ENCODE peak calls at places on chromosome 6, in five cellular contexts. L is GM12891, B is transverse colon, I is GM12892, O is sigmoid colon. K is an unnamed sample.

GRCh38 chr6:124887872-124888580 is 74.2 kb upstream of the RNF217 start:
- DNase-seq in B (no peak), L (no peak), I (no peak), O (no peak), K (no peak)

GRCh38 chr6:167793421-167793820 is 33.3 kb upstream of the AFDN start:
- DNase-seq in O (no peak), B (peak), I (no peak), L (no peak), K (no peak)

GRCh38 chr6:108951351-108951953 is 103.2 kb downstream of the ARMC2 start:
- DNase-seq in O (no peak), L (no peak), B (peak), I (no peak), K (no peak)

GRCh38 chr6:9537381-9537780 is 877.5 kb downstream of the TFAP2A start:
- DNase-seq in B (no peak), O (no peak), I (no peak), L (no peak), K (no peak)

GRCh38 chr6:54157405-54157804 is 46.2 kb downstream of the MLIP start:
- DNase-seq in B (no peak), O (no peak), L (no peak), I (no peak), K (no peak)

GRCh38 chr6:32668226-32668747 is 1.8 kb upstream of the HLA-DQB1 start:
- DNase-seq in I (peak), L (peak), O (no peak), B (peak), K (no peak)

GRCh38 chr6:147651249-147652063 is 143.0 kb downstream of the SAMD5 start:
- DNase-seq in O (no peak), B (peak), I (no peak), L (no peak), K (no peak)

GRCh38 chr6:27890351-27891299 is 21.6 kb downstream of the OR2B2 start:
- DNase-seq in O (no peak), I (no peak), B (peak), L (no peak), K (no peak)

GRCh38 chr6:28900577-28901266 is 23.1 kb downstream of the TRIM27 start:
- DNase-seq in O (no peak), I (no peak), L (no peak), B (no peak), K (no peak)

GRCh38 chr6:28895131-28895812 is 28.5 kb downstream of the TRIM27 start:
- DNase-seq in B (peak), I (peak), O (peak), L (peak), K (peak)

GRCh38 chr6:28893172-28893799 is 30.5 kb downstream of the TRIM27 start:
- DNase-seq in I (no peak), L (no peak), B (no peak), O (peak), K (no peak)

GRCh38 chr6:28898710-28898965 is 25.1 kb downstream of the TRIM27 start:
- DNase-seq in I (no peak), L (no peak), B (no peak), O (no peak), K (no peak)

DNA sequence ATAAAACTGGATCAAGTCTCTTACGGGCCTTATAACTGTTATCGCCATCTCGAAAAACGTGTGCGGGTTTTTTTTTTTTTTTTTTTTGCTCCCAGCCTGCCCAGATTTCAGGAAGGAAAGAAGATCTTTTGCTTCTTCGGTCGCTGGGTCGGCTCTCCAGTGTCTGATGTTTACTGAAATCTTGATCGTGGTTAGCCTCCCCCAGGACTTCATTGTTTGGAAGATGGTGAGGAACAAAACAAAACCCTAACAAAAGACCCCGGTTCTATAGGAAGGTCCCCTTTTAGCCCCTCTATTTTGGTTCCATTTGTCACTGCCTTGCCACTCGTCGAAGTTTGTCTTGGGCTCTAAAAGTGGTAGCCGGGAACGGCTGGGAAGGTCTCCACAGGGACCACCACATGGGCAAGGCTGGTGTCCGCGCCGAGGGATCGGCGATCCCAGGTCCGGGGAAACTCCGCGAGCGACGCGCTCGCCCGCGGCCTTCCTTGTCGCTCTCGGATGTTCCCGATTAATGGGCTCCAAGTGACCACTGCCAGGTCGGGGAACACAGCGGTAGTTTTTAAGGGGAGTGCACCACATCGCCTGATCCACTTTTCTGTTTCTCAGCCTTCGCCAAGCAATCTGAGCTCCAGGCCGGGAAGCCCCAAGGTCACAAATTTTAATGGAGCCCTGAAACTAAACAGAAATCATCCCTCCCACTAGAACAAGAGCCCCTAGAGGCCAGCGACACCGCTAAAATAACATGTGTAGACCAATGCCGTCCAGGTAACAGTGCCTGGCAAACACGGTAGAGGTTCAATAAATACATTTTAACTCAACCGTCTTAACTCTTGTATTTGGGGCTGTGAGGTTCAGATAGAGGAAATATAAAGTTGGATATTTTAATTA is 27.0 kb downstream of the TRIM27 start:
- DNase-seq in B (peak), O (peak), I (peak), L (no peak), K (no peak)
- TF ChIP-seq POLR2A in B (peak), O (no peak), I (no peak), L (peak), K (no peak)

GRCh38 chr6:101090281-101090680 is 209.2 kb upstream of the ASCC3 start:
- DNase-seq in B (no peak), I (no peak), L (no peak), O (no peak), K (no peak)
- TF ChIP-seq POLR2AphosphoS5 in B (no peak), I (no peak), L (no peak), O (no peak), K (no peak)

GRCh38 chr6:142303191-142303564 is 1.4 kb downstream of the ADGRG6 start:
- DNase-seq in I (no peak), B (no peak), L (no peak), O (no peak), K (no peak)
- TF ChIP-seq POLR2A in I (no peak), B (no peak), L (no peak), O (no peak), K (no peak)

DNA sequence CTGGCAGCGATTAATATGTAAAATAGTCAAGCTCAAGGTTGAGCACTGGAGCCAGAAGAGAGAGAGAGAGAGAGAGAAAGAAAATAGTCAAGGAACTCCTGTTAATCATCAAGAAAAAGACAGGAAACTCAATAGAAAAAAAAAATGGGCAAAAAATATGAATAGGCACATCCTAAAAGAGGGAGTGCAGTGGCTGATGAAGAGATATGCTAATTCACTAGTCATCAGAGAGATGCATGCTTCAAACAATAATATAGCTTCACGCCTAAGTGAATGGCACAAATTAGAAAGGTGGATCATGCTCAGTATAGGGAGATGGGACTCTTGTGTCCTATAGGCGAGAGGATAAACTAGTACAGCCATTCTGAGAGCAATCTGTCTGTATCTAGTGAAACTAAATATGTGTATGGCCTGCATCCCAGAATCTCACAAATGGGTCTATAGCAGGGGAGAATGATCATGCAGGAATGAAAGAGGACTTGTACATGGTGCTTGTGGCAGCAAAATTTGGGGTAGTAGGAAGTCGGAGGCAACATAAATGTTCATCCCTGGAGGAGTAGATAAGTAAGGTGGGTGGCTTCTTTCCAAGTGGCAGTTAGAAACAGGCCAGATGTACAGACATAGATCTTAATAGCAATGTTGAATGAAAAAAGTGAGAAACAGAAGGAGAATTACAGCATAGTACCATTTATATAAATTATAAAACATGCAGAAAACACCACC is 176.8 kb downstream of the VEGFA start:
- DNase-seq in L (no peak), O (no peak), I (no peak), B (no peak), K (no peak)
- TF ChIP-seq POLR2AphosphoS5 in L (no peak), O (no peak), I (no peak), B (no peak), K (no peak)

GRCh38 chr6:170223718-170224693 is 66.9 kb downstream of the DLL1 start:
- DNase-seq in B (no peak), L (no peak), O (peak), I (no peak), K (peak)

GRCh38 chr6:170226647-170227046 is 64.2 kb downstream of the DLL1 start:
- DNase-seq in L (no peak), I (no peak), O (peak), B (no peak), K (peak)

GRCh38 chr6:170222498-170223471 is 68.1 kb downstream of the DLL1 start:
- DNase-seq in O (peak), I (no peak), B (no peak), L (no peak), K (peak)

GRCh38 chr6:170225852-170226417 is 64.9 kb downstream of the DLL1 start:
- DNase-seq in O (peak), L (no peak), I (no peak), B (no peak), K (peak)

DNA sequence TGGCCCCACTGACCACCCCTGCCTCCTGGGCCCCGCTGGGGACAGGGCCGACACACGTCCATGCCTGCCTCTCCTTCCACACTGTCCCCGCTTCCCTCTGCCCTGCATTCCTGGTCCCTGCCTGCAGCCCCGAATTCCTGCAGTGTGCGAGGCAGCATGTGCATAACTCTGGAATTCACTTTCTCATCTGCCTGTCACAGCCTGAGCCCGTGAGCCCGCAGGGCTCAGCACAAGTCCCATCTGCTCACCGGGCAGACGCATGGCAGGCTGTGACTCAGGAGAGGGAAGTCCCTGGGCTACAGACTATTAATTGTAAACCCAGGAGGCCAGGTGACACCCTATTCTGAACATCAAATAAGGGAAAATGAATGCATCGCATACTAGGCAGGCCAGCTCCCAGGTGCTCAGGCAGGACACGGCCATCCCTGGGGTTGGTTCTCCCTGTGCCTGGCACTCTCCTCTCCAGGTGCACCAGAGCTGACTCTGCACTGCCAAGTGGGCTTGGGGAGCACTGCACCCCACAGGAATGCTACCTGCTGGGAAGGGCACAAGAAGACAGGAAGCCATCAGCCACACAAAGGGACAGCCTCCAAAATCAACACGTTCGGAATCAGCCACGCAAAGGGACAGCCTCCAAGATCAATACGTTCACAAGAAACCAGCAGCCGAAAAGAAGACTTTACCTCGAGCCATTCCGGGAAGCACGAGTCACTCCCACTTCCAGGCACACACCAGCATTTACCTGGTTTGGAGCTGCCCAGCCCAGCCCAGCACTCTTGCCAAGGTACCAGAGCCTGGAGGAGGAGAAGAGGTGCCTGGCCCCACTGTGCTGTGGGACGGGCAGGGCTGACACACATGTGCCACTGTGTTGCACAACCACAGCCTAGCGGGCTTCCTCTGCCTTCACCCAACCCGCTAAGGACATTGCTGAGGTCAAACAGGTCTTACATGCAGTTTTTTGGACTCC is 65.9 kb downstream of the DLL1 start:
- DNase-seq in L (no peak), O (peak), I (no peak), B (no peak), K (peak)
- TF ChIP-seq POLR2A in L (no peak), O (no peak), I (no peak), B (no peak), K (no peak)

DNA sequence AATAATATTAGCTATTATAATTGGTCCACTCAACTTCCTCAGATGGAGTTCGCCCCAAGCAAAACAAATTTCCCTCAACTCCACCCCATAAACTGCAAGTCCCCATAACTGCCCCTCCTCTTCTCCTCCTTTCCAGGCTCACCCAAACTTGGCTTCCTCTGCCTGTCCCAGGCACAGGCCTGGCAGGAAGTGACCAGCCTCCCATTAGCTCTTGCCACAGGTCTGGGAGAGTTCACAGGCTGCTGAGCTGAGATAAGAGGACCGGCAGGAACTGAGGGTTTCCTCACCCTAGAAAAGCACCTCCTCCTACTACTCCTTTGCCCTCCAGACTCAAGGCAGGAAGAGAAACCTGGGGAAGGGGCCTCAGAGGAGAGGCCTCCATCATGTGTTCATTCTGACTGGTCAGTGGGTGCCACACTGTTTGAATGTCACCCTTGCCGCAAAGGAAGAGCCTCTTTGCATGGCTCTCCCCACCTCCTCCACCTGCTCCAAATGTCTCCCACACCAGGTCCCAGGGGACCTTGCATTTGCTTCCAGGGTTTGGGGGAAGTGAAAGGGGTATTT is 24.5 kb upstream of the SMIM29 start:
- DNase-seq in L (no peak), B (no peak), I (no peak), O (no peak), K (no peak)
- TF ChIP-seq POLR2AphosphoS5 in L (no peak), B (no peak), I (no peak), O (no peak), K (peak)

DNA sequence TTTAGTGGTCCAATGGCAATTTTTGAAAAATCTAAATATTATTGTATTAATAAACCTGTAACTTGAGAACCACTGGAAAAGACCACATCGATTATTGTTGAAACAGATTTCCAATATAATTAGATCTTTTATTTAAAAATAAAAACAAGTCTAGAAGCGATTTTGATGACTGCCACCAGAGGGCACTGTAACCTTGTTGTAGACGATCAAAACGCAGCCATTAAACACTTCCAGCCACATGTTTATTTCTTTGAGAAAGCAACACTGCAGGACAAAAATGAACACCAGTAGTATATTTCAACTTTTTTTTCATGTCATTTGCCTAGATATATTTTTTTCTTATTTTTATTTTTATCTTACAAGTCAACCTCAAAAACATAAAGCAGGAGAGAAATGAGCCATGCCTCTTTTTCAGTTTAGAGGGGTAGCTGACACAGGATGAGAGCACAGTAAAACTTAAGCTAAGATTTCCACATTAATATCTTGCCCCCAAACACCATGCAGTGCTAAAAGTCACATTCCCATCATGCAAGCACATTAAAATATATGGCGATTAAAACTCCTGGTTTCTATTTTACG is 115.4 kb downstream of the OPRM1 start:
- DNase-seq in L (no peak), I (no peak), B (peak), O (peak), K (peak)
- TF ChIP-seq POLR2A in L (no peak), I (no peak), B (no peak), O (no peak), K (no peak)